ENCODE peak calls at places on chromosomes 1 and 21, in eight cellular contexts. One of them, this sample, is unnamed.

GRCh38 chr1:212074313-212074712 is 38.8 kb downstream of the DTL start:
- DNase-seq in mammary epithelial cell: no peak
- DNase-seq in PC-3: no peak
- DNase-seq in neural progenitor cell: no peak
- DNase-seq in PC-9: no peak
- DNase-seq in A673: no peak
- DNase-seq in fibroblast of lung: no peak
- DNase-seq in GM23338: no peak
- DNase-seq in this sample: no peak

GRCh38 chr1:219312967-219313366 is 139.3 kb downstream of the LYPLAL1 start:
- DNase-seq in mammary epithelial cell: no peak
- DNase-seq in GM23338: no peak
- DNase-seq in PC-3: peak; percentile 96
- DNase-seq in neural progenitor cell: no peak
- DNase-seq in A673: no peak
- DNase-seq in PC-9: no peak
- DNase-seq in fibroblast of lung: peak; percentile 95
- DNase-seq in this sample: no peak

GRCh38 chr1:95384570-95384969 is 150.6 kb downstream of the RWDD3 start:
- DNase-seq in PC-9: no peak
- DNase-seq in fibroblast of lung: peak; percentile 3
- DNase-seq in neural progenitor cell: peak; percentile 79
- DNase-seq in PC-3: peak; percentile 36
- DNase-seq in A673: peak; percentile 30
- DNase-seq in GM23338: peak; percentile 83
- DNase-seq in mammary epithelial cell: peak; percentile 12
- DNase-seq in this sample: peak; percentile 49

GRCh38 chr21:39114871-39115658 is 68.2 kb downstream of the PSMG1 start:
- DNase-seq in fibroblast of lung: peak; percentile 80
- DNase-seq in mammary epithelial cell: peak; percentile 26
- DNase-seq in A673: no peak
- DNase-seq in GM23338: no peak
- DNase-seq in PC-3: peak; percentile 66
- DNase-seq in PC-9: no peak
- DNase-seq in neural progenitor cell: no peak
- DNase-seq in this sample: no peak

GRCh38 chr1:46193984-46194570 is 4.2 kb downstream of the POMGNT1 start:
- DNase-seq in GM23338: peak; percentile 41
- DNase-seq in neural progenitor cell: no peak
- DNase-seq in mammary epithelial cell: no peak
- DNase-seq in PC-9: no peak
- DNase-seq in PC-3: no peak
- DNase-seq in fibroblast of lung: no peak
- DNase-seq in A673: no peak
- DNase-seq in this sample: no peak

GRCh38 chr1:61818992-61819391 is 76.7 kb downstream of the PATJ start:
- DNase-seq in neural progenitor cell: no peak
- DNase-seq in fibroblast of lung: no peak
- DNase-seq in PC-9: no peak
- DNase-seq in mammary epithelial cell: no peak
- DNase-seq in A673: no peak
- DNase-seq in PC-3: no peak
- DNase-seq in GM23338: no peak
- DNase-seq in this sample: no peak

GRCh38 chr1:232249834-232250233 is 380.1 kb downstream of the SIPA1L2 start:
- DNase-seq in neural progenitor cell: no peak
- DNase-seq in PC-3: no peak
- DNase-seq in fibroblast of lung: no peak
- DNase-seq in GM23338: peak; percentile 50
- DNase-seq in mammary epithelial cell: no peak
- DNase-seq in PC-9: no peak
- DNase-seq in A673: no peak
- DNase-seq in this sample: no peak

GRCh38 chr1:171801395-171801990 is 20.0 kb downstream of the METTL13 start:
- DNase-seq in fibroblast of lung: peak; percentile 33
- DNase-seq in GM23338: peak; percentile 91
- DNase-seq in PC-9: peak; percentile 43
- DNase-seq in mammary epithelial cell: peak; percentile 35
- DNase-seq in A673: peak; percentile 53
- DNase-seq in neural progenitor cell: peak; percentile 73
- DNase-seq in PC-3: peak; percentile 88
- DNase-seq in this sample: peak; percentile 41

GRCh38 chr1:235421751-235422150 is 54.5 kb downstream of the TBCE start:
- DNase-seq in PC-9: no peak
- DNase-seq in mammary epithelial cell: no peak
- DNase-seq in GM23338: no peak
- DNase-seq in neural progenitor cell: no peak
- DNase-seq in PC-3: no peak
- DNase-seq in A673: no peak
- DNase-seq in fibroblast of lung: no peak
- DNase-seq in this sample: no peak

GRCh38 chr1:12244078-12244477 is 14.2 kb downstream of the VPS13D start:
- DNase-seq in mammary epithelial cell: no peak
- DNase-seq in GM23338: peak; percentile 72
- DNase-seq in neural progenitor cell: peak; percentile 38
- DNase-seq in PC-3: peak; percentile 37
- DNase-seq in PC-9: no peak
- DNase-seq in fibroblast of lung: no peak
- DNase-seq in A673: peak; percentile 40
- DNase-seq in this sample: no peak

GRCh38 chr1:36784147-36784862 is 250.0 kb downstream of the GRIK3 start:
- DNase-seq in neural progenitor cell: no peak
- DNase-seq in mammary epithelial cell: no peak
- DNase-seq in fibroblast of lung: no peak
- DNase-seq in A673: no peak
- DNase-seq in PC-3: no peak
- DNase-seq in GM23338: no peak
- DNase-seq in PC-9: no peak
- DNase-seq in this sample: no peak

GRCh38 chr21:38266732-38267131 is 9.9 kb downstream of the KCNJ15 start:
- DNase-seq in PC-9: no peak
- DNase-seq in neural progenitor cell: no peak
- DNase-seq in A673: no peak
- DNase-seq in PC-3: peak; percentile 60
- DNase-seq in fibroblast of lung: peak; percentile 72
- DNase-seq in GM23338: no peak
- DNase-seq in mammary epithelial cell: no peak
- DNase-seq in this sample: no peak

GRCh38 chr1:180489313-180489712 is 13.1 kb downstream of the ACBD6 start:
- DNase-seq in PC-3: no peak
- DNase-seq in fibroblast of lung: no peak
- DNase-seq in PC-9: no peak
- DNase-seq in GM23338: no peak
- DNase-seq in A673: no peak
- DNase-seq in mammary epithelial cell: no peak
- DNase-seq in neural progenitor cell: no peak
- DNase-seq in this sample: no peak

GRCh38 chr1:89464008-89464407 is 60.6 kb upstream of the LRRC8B start:
- DNase-seq in fibroblast of lung: no peak
- DNase-seq in neural progenitor cell: no peak
- DNase-seq in A673: no peak
- DNase-seq in PC-9: no peak
- DNase-seq in mammary epithelial cell: peak; percentile 82
- DNase-seq in GM23338: no peak
- DNase-seq in PC-3: peak; percentile 64
- DNase-seq in this sample: peak; percentile 67

GRCh38 chr1:112700290-112701226 is 6.4 kb downstream of the RHOC start:
- DNase-seq in GM23338: peak; percentile 82
- DNase-seq in PC-9: peak; percentile 84
- DNase-seq in PC-3: peak; percentile 92
- DNase-seq in mammary epithelial cell: peak; percentile 78
- DNase-seq in fibroblast of lung: peak; percentile 93
- DNase-seq in neural progenitor cell: no peak
- DNase-seq in A673: peak; percentile 94
- DNase-seq in this sample: peak; percentile 60

GRCh38 chr21:27047331-27048314 is 80.7 kb upstream of the ADAMTS5 start:
- DNase-seq in fibroblast of lung: peak; percentile 31
- DNase-seq in A673: peak; percentile 44
- DNase-seq in GM23338: no peak
- DNase-seq in PC-9: no peak
- DNase-seq in mammary epithelial cell: peak; percentile 58
- DNase-seq in PC-3: peak; percentile 53
- DNase-seq in neural progenitor cell: peak; percentile 48
- DNase-seq in this sample: no peak

GRCh38 chr21:16192900-16193299 is 463.1 kb downstream of the USP25 start:
- DNase-seq in neural progenitor cell: no peak
- DNase-seq in fibroblast of lung: peak; percentile 82
- DNase-seq in mammary epithelial cell: peak; percentile 69
- DNase-seq in GM23338: no peak
- DNase-seq in PC-9: no peak
- DNase-seq in PC-3: peak; percentile 70
- DNase-seq in A673: no peak
- DNase-seq in this sample: no peak

GRCh38 chr1:66532798-66533783 is 862 bp upstream of the SGIP1 start:
- DNase-seq in fibroblast of lung: peak; percentile 83
- DNase-seq in PC-3: no peak
- DNase-seq in A673: peak; percentile 48
- DNase-seq in neural progenitor cell: peak; percentile 58
- DNase-seq in GM23338: peak; percentile 62
- DNase-seq in PC-9: no peak
- DNase-seq in mammary epithelial cell: no peak
- DNase-seq in this sample: no peak

GRCh38 chr1:42381424-42381673 is 757 bp downstream of the RIMKLA start:
- DNase-seq in PC-3: no peak
- DNase-seq in mammary epithelial cell: no peak
- DNase-seq in GM23338: peak; percentile 8
- DNase-seq in A673: no peak
- DNase-seq in fibroblast of lung: no peak
- DNase-seq in PC-9: no peak
- DNase-seq in neural progenitor cell: no peak
- DNase-seq in this sample: no peak
- TF ChIP-seq EZH2 in PC-3: no peak
- TF ChIP-seq EZH2 in mammary epithelial cell: no peak
- TF ChIP-seq EZH2 in GM23338: no peak
- TF ChIP-seq EZH2 in A673: peak; percentile 64
- TF ChIP-seq EZH2 in fibroblast of lung: no peak
- TF ChIP-seq EZH2 in PC-9: no peak
- TF ChIP-seq EZH2 in neural progenitor cell: no peak
- TF ChIP-seq EZH2 in this sample: no peak

DNA sequence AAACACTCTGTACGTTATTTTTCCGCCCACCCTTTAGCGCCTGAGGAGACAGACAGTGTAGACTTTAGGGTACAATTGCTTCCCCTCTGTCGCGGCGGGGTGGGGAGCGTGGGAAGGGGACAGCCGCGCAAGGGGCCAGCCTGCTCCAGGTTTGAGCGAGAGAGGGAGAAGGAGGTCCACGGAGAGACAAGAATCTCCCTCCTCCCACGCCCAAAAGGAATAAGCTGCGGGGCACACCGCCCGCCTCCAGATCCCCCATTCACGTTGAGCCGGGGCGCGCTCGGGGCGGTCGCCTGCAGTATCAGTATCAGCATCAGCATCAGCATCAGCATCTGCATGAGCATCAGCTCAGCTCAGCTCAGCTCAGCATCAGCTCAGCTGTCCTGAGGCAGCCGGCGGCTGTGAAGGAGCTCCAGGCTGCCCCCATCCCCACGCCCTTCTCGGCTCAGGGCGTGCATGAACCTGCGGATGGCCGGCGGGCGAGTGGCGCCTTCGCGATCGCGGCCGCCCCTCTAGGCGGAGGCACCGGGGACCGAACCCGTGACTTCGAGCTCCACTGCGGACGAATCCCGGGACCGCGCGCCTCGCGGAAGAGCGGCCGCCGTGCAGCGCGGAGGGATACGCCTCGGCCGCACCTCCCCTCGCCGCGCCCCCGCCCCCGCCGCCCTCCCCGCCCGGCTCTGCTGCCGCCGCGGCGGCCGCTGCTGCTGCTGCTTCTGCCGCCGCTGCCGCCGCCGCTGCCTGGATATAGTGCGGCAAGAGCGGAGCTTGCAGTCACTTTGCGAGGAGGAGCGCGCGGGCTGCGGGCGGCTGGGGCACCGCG is at the start of gene NCAM2:
- DNase-seq in GM23338: peak; percentile 87
- DNase-seq in PC-9: no peak
- DNase-seq in PC-3: peak; percentile 53
- DNase-seq in A673: peak; percentile 93
- DNase-seq in mammary epithelial cell: peak; percentile 9
- DNase-seq in neural progenitor cell: peak; percentile 95
- DNase-seq in fibroblast of lung: peak; percentile 88
- DNase-seq in this sample: peak; percentile 87
- H3K27ac ChIP-seq in GM23338: no peak within 1 kb of the TSS
- H3K27ac ChIP-seq in PC-9: no peak within 1 kb of the TSS
- H3K27ac ChIP-seq in PC-3: no peak within 1 kb of the TSS
- H3K27ac ChIP-seq in A673: peak within 1 kb of the TSS; percentile 6
- H3K27ac ChIP-seq in mammary epithelial cell: no peak within 1 kb of the TSS
- H3K27ac ChIP-seq in neural progenitor cell: no peak within 1 kb of the TSS
- H3K27ac ChIP-seq in fibroblast of lung: no peak within 1 kb of the TSS
- H3K27ac ChIP-seq in this sample: peak within 1 kb of the TSS; percentile 50

GRCh38 chr1:67831850-67832513 is 1.3 kb downstream of the GNG12 start:
- DNase-seq in PC-3: peak; percentile 85
- DNase-seq in PC-9: peak; percentile 80
- DNase-seq in mammary epithelial cell: peak; percentile 82
- DNase-seq in GM23338: peak; percentile 47
- DNase-seq in fibroblast of lung: peak; percentile 75
- DNase-seq in A673: peak; percentile 98
- DNase-seq in neural progenitor cell: peak; percentile 55
- DNase-seq in this sample: no peak
- TF ChIP-seq EZH2 in PC-3: no peak
- TF ChIP-seq EZH2 in PC-9: no peak
- TF ChIP-seq EZH2 in mammary epithelial cell: no peak
- TF ChIP-seq EZH2 in GM23338: no peak
- TF ChIP-seq EZH2 in fibroblast of lung: no peak
- TF ChIP-seq EZH2 in A673: no peak
- TF ChIP-seq EZH2 in neural progenitor cell: no peak
- TF ChIP-seq EZH2 in this sample: no peak

GRCh38 chr1:225923381-225923691 is 714 bp downstream of the PYCR2 start:
- DNase-seq in GM23338: no peak
- DNase-seq in neural progenitor cell: no peak
- DNase-seq in mammary epithelial cell: no peak
- DNase-seq in PC-3: no peak
- DNase-seq in PC-9: no peak
- DNase-seq in fibroblast of lung: no peak
- DNase-seq in A673: no peak
- DNase-seq in this sample: no peak
- H3K27ac ChIP-seq in GM23338: peak overlapping the region; percentile 98
- H3K27ac ChIP-seq in neural progenitor cell: no peak overlapping the region
- H3K27ac ChIP-seq in mammary epithelial cell: peak overlapping the region; percentile 69
- H3K27ac ChIP-seq in PC-3: peak overlapping the region; percentile 72
- H3K27ac ChIP-seq in PC-9: peak overlapping the region; percentile 72
- H3K27ac ChIP-seq in fibroblast of lung: peak overlapping the region; percentile 86
- H3K27ac ChIP-seq in A673: peak overlapping the region; percentile 97
- H3K27ac ChIP-seq in this sample: peak overlapping the region; percentile 83

GRCh38 chr1:33792216-33792615 is 71.7 kb upstream of the HMGB4 start:
- DNase-seq in fibroblast of lung: no peak
- DNase-seq in GM23338: no peak
- DNase-seq in mammary epithelial cell: no peak
- DNase-seq in A673: no peak
- DNase-seq in PC-9: no peak
- DNase-seq in neural progenitor cell: no peak
- DNase-seq in PC-3: no peak
- DNase-seq in this sample: no peak

GRCh38 chr1:33790577-33790976 is 73.3 kb upstream of the HMGB4 start:
- DNase-seq in A673: no peak
- DNase-seq in fibroblast of lung: no peak
- DNase-seq in GM23338: no peak
- DNase-seq in PC-9: no peak
- DNase-seq in neural progenitor cell: no peak
- DNase-seq in PC-3: no peak
- DNase-seq in mammary epithelial cell: no peak
- DNase-seq in this sample: no peak

GRCh38 chr1:33791251-33791650 is 72.6 kb upstream of the HMGB4 start:
- DNase-seq in fibroblast of lung: no peak
- DNase-seq in A673: no peak
- DNase-seq in neural progenitor cell: no peak
- DNase-seq in PC-3: no peak
- DNase-seq in mammary epithelial cell: no peak
- DNase-seq in GM23338: no peak
- DNase-seq in PC-9: no peak
- DNase-seq in this sample: no peak

GRCh38 chr1:33792651-33793050 is 71.2 kb upstream of the HMGB4 start:
- DNase-seq in A673: peak; percentile 51
- DNase-seq in mammary epithelial cell: no peak
- DNase-seq in neural progenitor cell: no peak
- DNase-seq in GM23338: no peak
- DNase-seq in fibroblast of lung: no peak
- DNase-seq in PC-3: no peak
- DNase-seq in PC-9: no peak
- DNase-seq in this sample: no peak
- TF ChIP-seq EZH2 in A673: no peak
- TF ChIP-seq EZH2 in mammary epithelial cell: no peak
- TF ChIP-seq EZH2 in neural progenitor cell: no peak
- TF ChIP-seq EZH2 in GM23338: no peak
- TF ChIP-seq EZH2 in fibroblast of lung: no peak
- TF ChIP-seq EZH2 in PC-3: no peak
- TF ChIP-seq EZH2 in PC-9: no peak
- TF ChIP-seq EZH2 in this sample: no peak